ENCODE peak calls at places on chromosomes 12 and 14, in eight cellular contexts. C is ovary, T is transverse colon, W is esophagus muscularis mucosa, Y is HCT116, I is GM12892, R is H1, D is esophagus squamous epithelium. F is an unnamed sample.

GRCh38 chr14:101960225-101960624 is 4.1 kb upstream of the DYNC1H1 start:
- DNase-seq in C (no peak), T (no peak), W (no peak), Y (no peak), I (no peak), R (peak; percentile 60), D (no peak), F (no peak)

GRCh38 chr12:62754706-62755105 is 180.2 kb downstream of the PPM1H start:
- DNase-seq in C (no peak), T (no peak), W (no peak), Y (no peak), I (no peak), R (no peak), D (no peak), F (no peak)

GRCh38 chr14:65344011-65344410 is 68.5 kb upstream of the FUT8 start:
- DNase-seq in C (no peak), T (no peak), W (no peak), Y (no peak), I (no peak), R (no peak), D (no peak), F (no peak)

GRCh38 chr14:92897922-92898599 is 24.9 kb upstream of the CHGA start:
- DNase-seq in C (no peak), T (no peak), W (no peak), Y (no peak), I (no peak), R (no peak), D (no peak), F (no peak)

GRCh38 chr14:92507174-92507768 is 6.3 kb upstream of the RIN3 start:
- DNase-seq in C (no peak), T (peak; percentile 88), W (no peak), Y (peak; percentile 33), I (peak; percentile 31), R (no peak), D (no peak), F (no peak)

GRCh38 chr12:125311050-125311449 is 245.8 kb downstream of the AACS start:
- DNase-seq in C (no peak), T (no peak), W (no peak), Y (no peak), I (no peak), R (no peak), D (no peak), F (no peak)

GRCh38 chr14:35342160-35343010 is 50.2 kb downstream of the PSMA6 start:
- DNase-seq in C (peak; percentile 30), T (no peak), W (no peak), Y (no peak), I (no peak), R (no peak), D (no peak), F (no peak)

GRCh38 chr12:108634225-108634795 is 616 bp upstream of the SELPLG start:
- DNase-seq in C (no peak), T (peak; percentile 55), W (no peak), Y (no peak), I (no peak), R (no peak), D (no peak), F (no peak)

GRCh38 chr14:91968280-91968679 is 20.8 kb upstream of the FBLN5 start:
- DNase-seq in C (no peak), T (no peak), W (no peak), Y (no peak), I (no peak), R (no peak), D (no peak), F (no peak)

GRCh38 chr12:2794261-2794735 is 472 bp upstream of the FKBP4 start:
- DNase-seq in C (no peak), T (peak; percentile 26), W (no peak), Y (no peak), I (no peak), R (peak; percentile 77), D (no peak), F (no peak)

GRCh38 chr14:37864861-37865718 is 269.7 kb downstream of the TTC6 start:
- DNase-seq in C (no peak), T (peak; percentile 12), W (no peak), Y (no peak), I (no peak), R (no peak), D (no peak), F (no peak)

GRCh38 chr12:58487280-58488141 is 432.8 kb downstream of the LRIG3 start:
- DNase-seq in C (no peak), T (no peak), W (no peak), Y (no peak), I (no peak), R (no peak), D (no peak), F (no peak)

GRCh38 chr14:102749393-102749792 is 27.9 kb upstream of the TRAF3 start:
- DNase-seq in C (no peak), T (no peak), W (no peak), Y (no peak), I (no peak), R (no peak), D (no peak), F (no peak)

GRCh38 chr12:104313568-104314241 is 10.2 kb downstream of the EID3 start:
- DNase-seq in C (no peak), T (no peak), W (no peak), Y (no peak), I (no peak), R (no peak), D (no peak), F (no peak)

GRCh38 chr12:103780093-103780440 is 61.0 kb downstream of the NT5DC3 start:
- DNase-seq in C (no peak), T (no peak), W (no peak), Y (no peak), I (no peak), R (no peak), D (no peak), F (no peak)

GRCh38 chr14:36556811-36557433 is 25.5 kb downstream of the NKX2-8 start:
- DNase-seq in C (no peak), T (no peak), W (no peak), Y (peak; percentile 19), I (no peak), R (peak; percentile 65), D (no peak), F (no peak)

DNA sequence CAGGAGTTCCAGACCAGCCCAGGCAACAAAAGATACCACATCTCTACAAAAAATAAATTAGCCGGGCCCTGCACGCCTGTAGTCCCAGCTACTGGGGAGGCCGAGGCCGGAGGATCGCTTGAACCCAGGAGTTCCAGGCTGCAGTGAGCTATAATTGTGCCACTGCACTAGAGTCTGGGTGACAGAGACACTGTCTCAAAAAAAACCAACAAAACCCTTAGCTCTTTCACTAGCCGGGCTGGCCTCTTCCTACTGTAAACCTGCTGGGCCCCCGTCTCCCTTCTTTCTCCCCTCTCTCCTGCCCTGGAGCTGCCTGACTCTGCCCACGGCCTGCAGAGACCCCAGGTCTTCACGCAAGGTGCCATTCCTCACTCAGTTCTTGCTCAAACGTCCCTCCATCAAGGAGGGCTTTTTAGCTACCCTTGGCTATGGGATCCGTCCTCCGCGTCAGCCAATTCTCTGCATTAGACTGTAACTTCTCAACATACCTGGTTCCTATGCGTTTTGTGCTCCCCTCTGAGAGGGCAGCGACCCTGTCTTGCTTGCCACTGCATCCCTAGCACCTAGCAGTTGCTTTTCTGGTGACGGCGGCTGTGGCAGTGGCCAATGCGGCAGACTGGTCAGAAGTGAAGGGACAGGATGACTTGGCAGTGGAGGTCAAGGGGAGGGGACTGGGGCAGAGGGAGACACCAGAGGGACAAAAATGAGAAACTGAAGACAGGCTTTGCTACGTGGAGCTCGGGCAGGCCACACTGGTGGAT is 1.5 kb downstream of the B3GNT4 start:
- DNase-seq in C (no peak), T (no peak), W (no peak), Y (no peak), I (no peak), R (no peak), D (no peak), F (no peak)
- TF ChIP-seq POLR2A in C (no peak), T (no peak), W (no peak), Y (no peak), I (no peak), R (no peak), D (no peak), F (no peak)

GRCh38 chr12:56189336-56189917 is at the start of gene SMARCC2:
- DNase-seq in C (peak; percentile 85), T (peak; percentile 94), W (peak; percentile 96), Y (peak; percentile 75), I (peak; percentile 85), R (peak; percentile 92), D (peak; percentile 26), F (peak; percentile 79)
- TF ChIP-seq POLR2A in C (peak; percentile 49), T (peak; percentile 56), W (no peak), Y (no peak), I (peak; percentile 45), R (peak; percentile 65), D (no peak), F (peak; percentile 66)

DNA sequence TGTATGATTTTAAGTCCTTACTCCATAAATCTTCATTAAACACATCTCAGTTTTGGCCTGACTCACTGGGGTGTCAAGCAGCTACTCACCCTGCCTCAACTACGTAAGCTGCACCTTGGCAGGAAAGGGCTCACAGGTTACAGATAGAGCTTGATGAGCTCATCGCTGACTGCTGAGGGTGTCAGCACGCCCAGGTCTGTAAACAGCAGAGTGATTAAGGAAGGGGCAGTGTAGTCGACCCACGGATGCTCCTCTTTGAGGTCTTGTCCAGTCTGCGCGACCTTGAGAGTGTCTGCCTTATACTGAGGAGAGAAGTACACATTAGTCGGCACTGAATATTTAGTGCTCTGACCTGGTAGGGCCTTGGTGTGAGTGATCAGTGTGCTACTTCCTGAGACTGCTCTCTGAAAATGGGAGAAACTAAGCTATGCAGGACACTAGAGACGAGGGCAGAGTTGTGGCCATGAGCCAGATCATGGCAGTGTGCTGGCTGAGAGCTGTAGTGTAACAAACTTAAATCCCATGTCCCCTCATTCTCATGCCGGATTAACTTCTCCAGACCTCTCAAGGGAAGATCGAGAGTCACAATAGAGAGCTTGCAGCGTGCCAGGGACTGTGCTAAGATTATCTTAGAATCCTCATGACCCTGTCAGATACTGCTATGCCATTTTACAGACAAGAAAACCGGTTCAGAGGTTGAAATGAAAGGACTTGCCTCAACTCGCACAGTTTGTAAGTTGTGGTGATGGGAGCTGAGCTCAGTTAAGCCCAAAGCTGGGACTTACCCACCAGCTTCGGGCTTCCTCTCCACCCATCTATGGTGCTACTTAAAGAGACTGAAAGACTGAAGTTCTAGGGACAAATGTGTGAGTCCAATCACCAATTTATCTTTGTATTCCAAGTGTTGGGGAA is 11.6 kb downstream of the EIF2B1 start:
- DNase-seq in C (no peak), T (no peak), W (no peak), Y (no peak), I (no peak), R (no peak), D (no peak), F (no peak)
- TF ChIP-seq POLR2A in C (no peak), T (no peak), W (no peak), Y (no peak), I (no peak), R (peak; percentile 15), D (no peak), F (no peak)

GRCh38 chr14:49633650-49634546 is 1.1 kb downstream of the DNAAF2 start:
- DNase-seq in C (peak; percentile 92), T (peak; percentile 96), W (peak; percentile 97), Y (peak; percentile 88), I (peak; percentile 83), R (peak; percentile 97), D (peak; percentile 71), F (peak; percentile 72)

GRCh38 chr14:49637534-49638078 is 2.6 kb upstream of the DNAAF2 start:
- DNase-seq in C (no peak), T (no peak), W (no peak), Y (no peak), I (no peak), R (no peak), D (no peak), F (no peak)

GRCh38 chr14:49636866-49637265 is 1.8 kb upstream of the DNAAF2 start:
- DNase-seq in C (no peak), T (no peak), W (no peak), Y (no peak), I (no peak), R (no peak), D (no peak), F (no peak)

GRCh38 chr14:49634547-49635334 is at the start of gene DNAAF2:
- DNase-seq in C (peak; percentile 69), T (peak; percentile 69), W (no peak), Y (no peak), I (peak; percentile 34), R (peak; percentile 67), D (peak; percentile 14), F (peak; percentile 12)
- TF ChIP-seq POLR2A in C (no peak), T (no peak), W (no peak), Y (no peak), I (no peak), R (peak; percentile 40), D (no peak), F (no peak)

F was measured in H54.